ENCODE peak calls at places on chromosomes 2 and 18, in seven cellular contexts. J is IMR-90, H is HCT116, M is body of pancreas, U is lower leg skin, Y is ovary, Z is uterus. K is an unnamed sample.

GRCh38 chr2:109376796-109377495 is 236.8 kb downstream of the SEPTIN10 start:
- DNase-seq in J (peak), Y (no peak), H (no peak), U (no peak), Z (peak), M (no peak), K (no peak)

GRCh38 chr18:29892960-29893558 is 1149.5 kb downstream of the DSC3 start:
- DNase-seq in Y (no peak), J (no peak), Z (no peak), H (no peak), M (no peak), U (no peak), K (no peak)

GRCh38 chr2:158391876-158392275 is 64.7 kb downstream of the CCDC148 start:
- DNase-seq in Z (no peak), M (no peak), H (peak), U (no peak), Y (no peak), J (peak), K (no peak)

GRCh38 chr2:10717630-10718029 is 3.8 kb upstream of the ATP6V1C2 start:
- DNase-seq in Z (no peak), H (no peak), M (no peak), Y (no peak), J (peak), U (peak), K (no peak)

GRCh38 chr2:53170463-53170862 is 597.1 kb upstream of the CHAC2 start:
- DNase-seq in H (no peak), M (no peak), Y (no peak), J (peak), U (no peak), Z (no peak), K (no peak)

GRCh38 chr2:84942964-84943421 is 28.0 kb upstream of the KCMF1 start:
- DNase-seq in U (no peak), J (peak), H (no peak), M (no peak), Y (no peak), Z (no peak), K (no peak)

GRCh38 chr2:171244970-171245782 is 84.5 kb upstream of the TLK1 start:
- DNase-seq in Y (no peak), U (no peak), J (peak), Z (no peak), H (no peak), M (no peak), K (no peak)

GRCh38 chr2:165837122-165837521 is 43.1 kb upstream of the GALNT3 start:
- DNase-seq in J (peak), Z (no peak), Y (no peak), H (no peak), U (no peak), M (no peak), K (no peak)

GRCh38 chr2:236782938-236783337 is 213.3 kb downstream of the ACKR3 start:
- DNase-seq in H (no peak), M (no peak), J (peak), Z (no peak), Y (no peak), U (no peak), K (no peak)

GRCh38 chr2:166464187-166464586 is 29.9 kb downstream of the SCN7A start:
- DNase-seq in Y (no peak), M (no peak), U (no peak), Z (no peak), H (no peak), J (peak), K (no peak)

GRCh38 chr2:215755651-215756350 is 257.6 kb downstream of the MREG start:
- DNase-seq in U (no peak), M (no peak), Y (no peak), Z (no peak), H (no peak), J (no peak), K (no peak)
- H3K4me3 ChIP-seq in U (no peak), M (no peak), Y (no peak), Z (no peak), H (no peak), J (no peak), K (no peak)

GRCh38 chr2:20612835-20613341 is 38.0 kb downstream of the HS1BP3 start:
- DNase-seq in Y (peak), J (no peak), M (no peak), U (no peak), Z (peak), H (no peak), K (no peak)

GRCh38 chr2:20613342-20613916 is 37.5 kb downstream of the HS1BP3 start:
- DNase-seq in M (no peak), U (no peak), Y (peak), Z (peak), H (no peak), J (no peak), K (peak)

GRCh38 chr2:20615466-20616241 is 35.2 kb downstream of the HS1BP3 start:
- DNase-seq in U (no peak), J (no peak), M (no peak), H (no peak), Z (peak), Y (peak), K (no peak)

GRCh38 chr2:20615046-20615465 is 35.8 kb downstream of the HS1BP3 start:
- DNase-seq in M (no peak), J (no peak), U (no peak), H (no peak), Y (peak), Z (no peak), K (peak)

GRCh38 chr2:20614201-20615045 is 36.5 kb downstream of the HS1BP3 start:
- DNase-seq in Z (peak), M (peak), U (no peak), J (no peak), H (no peak), Y (peak), K (peak)
- TF ChIP-seq POLR2A in Z (no peak), M (no peak), U (no peak), J (no peak), H (no peak), Y (no peak), K (no peak)

GRCh38 chr2:225916692-225917091 is 517.2 kb downstream of the NYAP2 start:
- DNase-seq in H (no peak), Z (no peak), Y (no peak), J (no peak), M (no peak), U (no peak), K (no peak)

GRCh38 chr2:225920621-225921020 is 521.1 kb downstream of the NYAP2 start:
- DNase-seq in M (no peak), H (no peak), U (no peak), Z (no peak), Y (no peak), J (no peak), K (no peak)
- H3K4me3 ChIP-seq in M (no peak), H (no peak), U (no peak), Z (no peak), Y (no peak), J (no peak), K (no peak)

GRCh38 chr2:100895402-100895801 is 75.5 kb downstream of the NPAS2 start:
- DNase-seq in H (no peak), M (peak), Y (no peak), J (no peak), Z (no peak), U (no peak), K (peak)

GRCh38 chr2:100893753-100894530 is 74.0 kb downstream of the NPAS2 start:
- DNase-seq in Y (no peak), Z (no peak), M (no peak), J (no peak), H (peak), U (no peak), K (no peak)

GRCh38 chr2:100898035-100898689 is 78.2 kb downstream of the NPAS2 start:
- DNase-seq in Z (no peak), M (no peak), U (no peak), Y (no peak), J (no peak), H (no peak), K (no peak)

GRCh38 chr2:100894531-100895156 is 74.7 kb downstream of the NPAS2 start:
- DNase-seq in U (no peak), Z (no peak), M (no peak), Y (no peak), J (no peak), H (no peak), K (no peak)

GRCh38 chr2:100895934-100896685 is 76.2 kb downstream of the NPAS2 start:
- DNase-seq in J (no peak), H (no peak), M (no peak), Z (no peak), U (no peak), Y (no peak), K (peak)
- TF ChIP-seq POLR2A in J (no peak), H (no peak), M (no peak), Z (no peak), U (no peak), Y (no peak), K (no peak)

GRCh38 chr2:201959198-201959597 is 74.5 kb upstream of the FZD7 start:
- DNase-seq in Z (no peak), M (no peak), U (no peak), Y (no peak), H (no peak), J (no peak), K (no peak)

GRCh38 chr2:201955702-201956141 is 77.9 kb upstream of the FZD7 start:
- DNase-seq in H (no peak), Z (peak), M (no peak), J (peak), Y (no peak), U (peak), K (no peak)

GRCh38 chr2:201955231-201955630 is 78.4 kb upstream of the FZD7 start:
- DNase-seq in U (no peak), H (no peak), M (no peak), J (no peak), Y (no peak), Z (no peak), K (no peak)

GRCh38 chr2:201956361-201956760 is 77.3 kb upstream of the FZD7 start:
- DNase-seq in J (no peak), H (no peak), Z (no peak), U (no peak), M (no peak), Y (no peak), K (no peak)

DNA sequence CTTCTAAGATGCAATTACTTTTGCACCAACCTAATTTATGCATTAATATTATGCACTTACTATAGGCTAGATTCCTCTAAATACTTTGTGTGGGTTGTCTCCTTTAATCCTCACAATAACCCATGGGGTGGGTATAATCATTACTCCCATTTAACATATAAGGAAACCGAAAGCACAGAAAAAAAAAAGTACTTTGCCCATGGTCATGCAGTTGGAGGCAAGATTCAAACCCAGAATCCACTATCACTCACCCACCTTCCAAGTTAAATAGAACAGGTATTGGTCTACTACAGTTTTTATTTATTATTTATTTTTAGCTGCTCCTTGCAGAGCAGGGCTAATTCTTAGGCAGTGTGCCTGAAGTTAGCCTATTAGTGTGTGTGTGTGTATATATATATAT is 76.6 kb upstream of the FZD7 start:
- DNase-seq in M (no peak), H (no peak), Y (no peak), J (no peak), U (no peak), Z (no peak), K (no peak)
- H3K4me3 ChIP-seq in M (no peak), H (no peak), Y (no peak), J (no peak), U (no peak), Z (no peak), K (no peak)

DNA sequence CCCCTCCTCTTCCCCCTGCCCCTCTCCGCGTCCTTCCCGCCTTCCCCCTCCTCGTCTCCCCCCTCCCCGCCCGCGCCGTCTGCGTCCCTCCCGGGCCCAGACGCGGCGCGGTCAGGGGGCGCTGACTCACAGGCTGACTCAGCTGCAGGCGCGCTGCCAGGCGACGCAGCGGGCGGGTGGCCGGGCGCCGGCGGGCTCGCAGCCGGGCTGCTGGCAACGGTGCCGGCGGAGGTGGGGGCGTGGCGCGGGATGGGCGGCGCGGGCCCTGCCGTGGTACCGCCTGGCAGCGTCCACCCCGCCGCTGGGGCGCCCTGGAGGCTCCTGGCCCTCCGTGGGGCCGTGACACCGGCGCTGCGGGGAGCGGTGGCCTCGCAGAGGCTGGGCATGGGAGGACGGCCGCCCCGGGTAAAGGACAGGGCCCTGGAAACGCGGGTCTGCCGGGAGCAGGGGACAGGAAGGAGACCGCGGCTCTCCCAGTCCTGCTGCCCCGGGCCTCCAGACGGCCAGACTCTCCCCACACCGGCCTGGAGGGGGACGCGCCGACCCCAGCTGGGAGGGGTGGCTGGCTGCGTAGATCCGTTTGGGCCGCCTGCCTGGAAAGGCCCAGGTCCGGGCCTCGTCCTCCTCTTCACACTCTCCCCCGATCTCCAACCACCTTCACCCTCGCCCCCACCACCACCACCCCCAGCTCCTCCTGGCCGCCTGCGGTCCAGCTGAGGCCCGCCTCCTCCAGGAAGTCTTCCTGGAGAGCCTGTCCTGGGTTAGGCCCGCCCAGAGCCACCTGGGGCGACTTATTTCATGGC is 10.0 kb upstream of the PROC start:
- DNase-seq in Y (peak), H (peak), Z (peak), J (peak), M (peak), U (peak), K (peak)
- TF ChIP-seq POLR2A in Y (no peak), H (no peak), Z (peak), J (peak), M (peak), U (peak), K (peak)

GRCh38 chr2:63844616-63845015 is 2.9 kb downstream of the UGP2 start:
- DNase-seq in M (no peak), Z (no peak), U (no peak), Y (no peak), J (no peak), H (no peak), K (no peak)
- H3K4me3 ChIP-seq in M (no peak), Z (no peak), U (no peak), Y (no peak), J (no peak), H (no peak), K (no peak)

DNA sequence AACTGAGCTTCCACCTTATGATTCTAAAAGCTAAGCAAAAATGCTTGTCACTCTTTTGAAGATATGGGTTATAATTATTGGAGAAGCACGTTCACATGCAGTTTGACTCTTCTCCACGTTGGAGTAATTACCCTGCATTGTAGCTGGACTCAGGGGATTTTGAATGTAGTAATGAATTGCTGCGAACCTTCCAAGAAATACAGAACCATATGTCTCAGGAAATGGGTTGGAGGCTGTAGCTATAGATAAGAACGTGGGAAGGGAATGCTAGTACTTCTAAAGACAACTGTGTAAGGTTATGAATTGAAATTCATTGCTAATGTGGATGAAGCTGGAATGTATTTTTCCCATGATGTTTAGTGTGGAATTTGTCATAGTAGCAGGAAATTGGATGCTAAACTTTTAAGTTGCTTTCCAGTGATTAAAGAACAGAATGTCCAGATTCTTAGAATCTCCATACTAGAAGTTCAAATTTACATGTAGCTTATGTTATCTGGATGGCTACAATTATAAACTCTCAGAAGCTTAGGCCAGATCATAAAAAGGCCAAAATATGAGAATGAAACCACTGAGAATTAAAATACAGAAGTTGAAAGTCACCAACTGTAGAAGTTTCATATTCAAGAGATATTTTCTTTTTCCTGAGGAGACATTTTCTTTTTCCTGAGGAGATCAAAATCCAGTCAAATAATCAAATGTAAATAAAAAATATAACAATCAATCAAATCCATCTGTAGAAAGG is 27.3 kb upstream of the SPOPL start:
- DNase-seq in H (no peak), U (no peak), J (no peak), Y (no peak), Z (no peak), M (no peak), K (no peak)
- TF ChIP-seq POLR2A in H (no peak), U (no peak), J (no peak), Y (no peak), Z (no peak), M (no peak), K (no peak)

GRCh38 chr18:62919109-62919838 is 203.9 kb downstream of the PHLPP1 start:
- DNase-seq in Y (no peak), U (no peak), J (peak), M (no peak), Z (no peak), H (no peak), K (no peak)
- H3K4me3 ChIP-seq in Y (no peak), U (no peak), J (no peak), M (no peak), Z (no peak), H (no peak), K (no peak)